ENCODE peak calls at places on chromosomes 12 and 14, in four cellular contexts. W is A549, O is gastrocnemius medialis, R is ovary. E is an unnamed sample.

GRCh38 chr14:55094630-55095157 is 34.4 kb upstream of the LGALS3 start:
- DNase-seq in W (no peak), O (no peak), R (no peak), E (no peak)

GRCh38 chr14:76309572-76310551 is 66.1 kb upstream of the ESRRB start:
- DNase-seq in W (no peak), O (peak; percentile 43), R (no peak), E (no peak)

GRCh38 chr12:122059203-122059960 is 19.2 kb upstream of the MLXIP start:
- DNase-seq in W (no peak), O (no peak), R (no peak), E (no peak)

GRCh38 chr12:7694556-7694955 is 1.0 kb downstream of the GDF3 start:
- DNase-seq in W (no peak), O (no peak), R (no peak), E (no peak)

GRCh38 chr12:66176525-66176924 is 6.7 kb upstream of the TMBIM4 start:
- DNase-seq in W (no peak), O (no peak), R (no peak), E (no peak)

GRCh38 chr14:94823556-94824341 is 53.8 kb upstream of the GSC start:
- DNase-seq in W (peak; percentile 31), O (no peak), R (no peak), E (no peak)

GRCh38 chr12:69583203-69583602 is 2.1 kb upstream of the CCT2 start:
- DNase-seq in W (no peak), O (no peak), R (no peak), E (no peak)

GRCh38 chr14:24094839-24095195 is 706 bp downstream of the PCK2 start:
- DNase-seq in W (no peak), O (no peak), R (no peak), E (no peak)

GRCh38 chr12:122452701-122453285 is 30.3 kb upstream of the CLIP1 start:
- DNase-seq in W (no peak), O (no peak), R (no peak), E (no peak)

GRCh38 chr12:98701166-98701565 is 56.1 kb downstream of the APAF1 start:
- DNase-seq in W (no peak), O (no peak), R (no peak), E (no peak)

GRCh38 chr14:64549805-64550538 is at the start of gene PPP1R36:
- DNase-seq in W (no peak), O (no peak), R (no peak), E (peak; percentile 69)

GRCh38 chr14:52299692-52300278 is 14.3 kb upstream of the PTGER2 start:
- DNase-seq in W (peak; percentile 54), O (no peak), R (no peak), E (no peak)

GRCh38 chr12:53755451-53756290 is 3.9 kb upstream of the CISTR start:
- DNase-seq in W (no peak), O (no peak), R (no peak), E (no peak)
- TF ChIP-seq CTCF in W (no peak), O (no peak), R (no peak), E (no peak)

GRCh38 chr12:56079729-56080555 is at the start of gene ERBB3:
- DNase-seq in W (peak; percentile 86), O (peak; percentile 65), R (peak; percentile 77), E (peak; percentile 90)

GRCh38 chr12:56081393-56082347 is 1.7 kb downstream of the ERBB3 start:
- DNase-seq in W (no peak), O (no peak), R (no peak), E (no peak)

GRCh38 chr12:56078931-56079728 is 835 bp upstream of the ERBB3 start:
- DNase-seq in W (peak; percentile 92), O (peak; percentile 79), R (peak; percentile 84), E (peak; percentile 95)

GRCh38 chr12:56082382-56082781 is 2.4 kb downstream of the ERBB3 start:
- DNase-seq in W (no peak), O (no peak), R (no peak), E (no peak)

GRCh38 chr12:56080556-56081138 is 682 bp downstream of the ERBB3 start:
- DNase-seq in W (no peak), O (no peak), R (no peak), E (peak; percentile 53)
- H3K4me1 ChIP-seq in W (peaks cover 30% of the 10 kb centered on the region), O (peaks cover 3% of the 10 kb centered on the region), R (peaks cover 5% of the 10 kb centered on the region), E (peaks cover 17% of the 10 kb centered on the region)

GRCh38 chr12:2355604-2356003 is 302.8 kb downstream of the CACNA1C start:
- DNase-seq in W (no peak), O (no peak), R (no peak), E (no peak)
- TF ChIP-seq CTCF in W (no peak), O (no peak), R (no peak), E (no peak)

GRCh38 chr14:98953544-98954346 is 318.3 kb downstream of the BCL11B start:
- DNase-seq in W (peak; percentile 80), O (peak; percentile 84), R (no peak), E (no peak)
- H3K4me1 ChIP-seq in W (peaks cover 46% of the 10 kb centered on the region), O (peaks cover 5% of the 10 kb centered on the region), R (peaks cover 3% of the 10 kb centered on the region), E (peaks cover 13% of the 10 kb centered on the region)

E was measured in lower lobe of right lung.